ENCODE peak calls at places on chromosomes 4 and X, in four cellular contexts. One of them, this sample, is unnamed. For H3K4me1, the result is how much of the 10 kb centered on the place peaks cover.

GRCh38 chr4:140080883-140081282 is 73.1 kb downstream of the MAML3 start:
- DNase-seq in H1: no peak
- DNase-seq in fibroblast of lung: no peak
- DNase-seq in heart left ventricle: no peak
- DNase-seq in this sample: no peak

GRCh38 chr4:86453044-86453501 is 93.2 kb upstream of the MAPK10 start:
- DNase-seq in H1: no peak
- DNase-seq in fibroblast of lung: peak
- DNase-seq in heart left ventricle: peak
- DNase-seq in this sample: peak

GRCh38 chr4:140330311-140330900 is 43.0 kb upstream of the SCOC start:
- DNase-seq in H1: no peak
- DNase-seq in fibroblast of lung: peak
- DNase-seq in heart left ventricle: no peak
- DNase-seq in this sample: no peak

GRCh38 chrX:22021721-22022120 is 10.4 kb upstream of the PHEX start:
- DNase-seq in H1: no peak
- DNase-seq in fibroblast of lung: no peak
- DNase-seq in heart left ventricle: no peak
- DNase-seq in this sample: no peak

GRCh38 chr4:80073362-80074008 is 456 bp upstream of the ANTXR2 start:
- DNase-seq in H1: no peak
- DNase-seq in fibroblast of lung: no peak
- DNase-seq in heart left ventricle: no peak
- DNase-seq in this sample: no peak

GRCh38 chr4:24236532-24236931 is 346.7 kb upstream of the PPARGC1A start:
- DNase-seq in H1: no peak
- DNase-seq in fibroblast of lung: no peak
- DNase-seq in heart left ventricle: no peak
- DNase-seq in this sample: no peak

GRCh38 chr4:21765810-21766407 is 182.7 kb downstream of the KCNIP4 start:
- DNase-seq in H1: peak
- DNase-seq in fibroblast of lung: peak
- DNase-seq in heart left ventricle: no peak
- DNase-seq in this sample: no peak

GRCh38 chr4:112516076-112516385 is at the start of gene NEUROG2:
- DNase-seq in H1: no peak
- DNase-seq in fibroblast of lung: no peak
- DNase-seq in heart left ventricle: no peak
- DNase-seq in this sample: no peak

GRCh38 chrX:68403522-68403921 is 29.8 kb downstream of the OPHN1 start:
- DNase-seq in H1: no peak
- DNase-seq in fibroblast of lung: no peak
- DNase-seq in heart left ventricle: no peak
- DNase-seq in this sample: no peak

GRCh38 chr4:16032871-16033505 is 50.8 kb downstream of the PROM1 start:
- DNase-seq in H1: no peak
- DNase-seq in fibroblast of lung: no peak
- DNase-seq in heart left ventricle: no peak
- DNase-seq in this sample: no peak

GRCh38 chrX:153724252-153725038 is at the start of the genes ABCD1 and BCAP31:
- DNase-seq in H1: peak
- DNase-seq in fibroblast of lung: peak
- DNase-seq in heart left ventricle: peak
- DNase-seq in this sample: peak
- H3K4me1 ChIP-seq in H1: under half
- H3K4me1 ChIP-seq in fibroblast of lung: under half
- H3K4me1 ChIP-seq in heart left ventricle: under half
- H3K4me1 ChIP-seq in this sample: under half

DNA sequence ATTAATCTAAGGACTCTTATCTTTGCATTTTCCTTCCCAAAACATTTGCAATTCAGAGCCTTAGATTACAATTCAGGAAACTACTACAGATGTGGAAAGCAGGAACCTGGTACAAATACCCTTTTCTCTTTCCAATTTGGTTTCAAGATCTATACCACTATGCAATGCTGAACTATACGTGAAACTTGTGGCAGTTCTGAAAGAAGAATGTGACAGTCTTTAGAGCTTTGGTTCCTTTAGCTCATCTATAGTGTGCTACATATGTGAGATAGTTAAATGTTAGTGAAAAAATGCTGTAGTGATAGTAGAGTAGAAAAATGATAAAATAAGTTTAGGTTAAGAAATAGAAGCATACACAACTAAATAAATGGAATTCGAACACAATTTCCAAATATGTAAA is 50.0 kb downstream of the CXXC4 start:
- DNase-seq in H1: no peak
- DNase-seq in fibroblast of lung: no peak
- DNase-seq in heart left ventricle: no peak
- DNase-seq in this sample: no peak
- H3K4me1 ChIP-seq in H1: under half
- H3K4me1 ChIP-seq in fibroblast of lung: under half
- H3K4me1 ChIP-seq in heart left ventricle: under half
- H3K4me1 ChIP-seq in this sample: under half

DNA sequence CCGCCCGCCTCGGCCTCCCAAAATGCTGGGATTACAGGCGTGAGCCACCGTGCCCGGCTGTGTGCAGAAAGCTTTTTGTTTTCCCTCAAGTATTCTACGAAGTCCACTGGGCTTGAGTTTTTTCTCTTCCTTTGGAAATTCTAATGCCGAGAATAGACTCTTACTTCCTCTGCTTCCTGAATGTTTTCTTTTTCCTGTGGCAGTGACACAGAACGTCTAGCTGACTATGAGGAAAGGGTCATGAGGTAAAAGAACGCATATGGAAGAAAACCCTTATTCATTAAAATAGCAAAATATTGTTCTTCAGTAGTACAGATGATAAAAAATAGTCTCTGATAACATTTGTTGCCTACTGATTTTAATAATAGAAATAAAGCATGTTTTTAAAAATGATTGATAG is 4.9 kb upstream of the SLC25A4 start:
- DNase-seq in H1: no peak
- DNase-seq in fibroblast of lung: no peak
- DNase-seq in heart left ventricle: no peak
- DNase-seq in this sample: no peak
- H3K4me1 ChIP-seq in H1: under half
- H3K4me1 ChIP-seq in fibroblast of lung: under half
- H3K4me1 ChIP-seq in heart left ventricle: half or more
- H3K4me1 ChIP-seq in this sample: under half

DNA sequence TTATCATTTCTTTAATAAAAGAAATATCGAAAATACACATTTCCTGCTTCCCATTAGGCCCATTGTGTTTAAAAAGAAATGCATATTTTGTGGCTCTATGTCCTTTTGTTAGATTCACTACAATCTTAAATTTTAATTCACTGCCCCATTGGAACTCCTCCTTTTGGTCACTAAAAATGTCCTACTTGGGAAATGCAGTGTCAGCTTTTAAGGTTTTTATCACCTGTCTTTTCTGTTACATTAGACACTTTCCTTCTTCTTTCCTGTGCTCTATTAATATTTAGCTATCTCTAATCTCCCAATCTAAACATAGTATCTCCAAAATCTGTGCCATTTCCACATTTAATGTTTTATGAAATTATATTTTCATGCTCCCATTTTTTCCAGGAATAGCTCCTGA is 164.9 kb upstream of the SPOCK3 start:
- DNase-seq in H1: no peak
- DNase-seq in fibroblast of lung: no peak
- DNase-seq in heart left ventricle: no peak
- DNase-seq in this sample: no peak
- H3K4me1 ChIP-seq in H1: under half
- H3K4me1 ChIP-seq in fibroblast of lung: under half
- H3K4me1 ChIP-seq in heart left ventricle: under half
- H3K4me1 ChIP-seq in this sample: under half

DNA sequence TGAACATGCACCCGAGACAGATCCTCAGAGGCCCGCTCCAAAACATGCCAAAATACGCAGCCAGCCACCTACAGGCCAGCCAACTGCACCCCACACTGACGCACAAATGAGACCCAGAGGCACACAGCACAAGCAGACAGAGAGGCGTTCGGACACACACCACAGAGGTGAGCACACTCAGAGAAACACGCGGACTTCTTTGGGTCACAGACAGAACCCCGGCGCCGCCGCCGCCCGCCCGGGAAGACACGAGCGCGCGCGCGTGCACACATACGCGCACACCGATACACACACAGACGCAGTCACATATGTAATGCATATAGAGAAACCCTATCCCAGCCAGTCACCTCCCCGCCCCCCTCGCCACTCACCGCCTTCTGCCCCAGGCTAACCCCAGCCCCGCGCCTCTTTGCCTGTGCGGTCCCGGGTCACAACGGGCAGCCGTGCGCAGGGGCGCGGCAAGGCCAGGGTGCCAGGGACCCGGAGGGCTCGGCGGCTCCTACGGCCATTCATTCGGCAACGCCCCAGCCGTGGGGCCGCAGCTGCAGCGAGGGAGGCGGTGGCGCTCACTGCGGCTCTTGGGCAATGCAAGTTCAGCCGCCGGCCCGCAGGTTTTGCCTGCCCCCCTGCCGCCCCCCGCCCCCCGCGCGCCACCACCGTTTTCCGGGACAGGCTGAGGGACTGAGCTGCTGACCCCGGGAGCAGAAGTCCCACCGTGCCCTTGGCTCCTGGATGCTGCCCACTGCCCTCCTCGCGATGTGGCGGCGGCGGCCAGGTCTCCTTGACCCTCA is 532 bp downstream of the SEPTIN6 start:
- DNase-seq in H1: no peak
- DNase-seq in fibroblast of lung: peak
- DNase-seq in heart left ventricle: peak
- DNase-seq in this sample: peak
- H3K4me1 ChIP-seq in H1: under half
- H3K4me1 ChIP-seq in fibroblast of lung: under half
- H3K4me1 ChIP-seq in heart left ventricle: under half
- H3K4me1 ChIP-seq in this sample: under half

DNA sequence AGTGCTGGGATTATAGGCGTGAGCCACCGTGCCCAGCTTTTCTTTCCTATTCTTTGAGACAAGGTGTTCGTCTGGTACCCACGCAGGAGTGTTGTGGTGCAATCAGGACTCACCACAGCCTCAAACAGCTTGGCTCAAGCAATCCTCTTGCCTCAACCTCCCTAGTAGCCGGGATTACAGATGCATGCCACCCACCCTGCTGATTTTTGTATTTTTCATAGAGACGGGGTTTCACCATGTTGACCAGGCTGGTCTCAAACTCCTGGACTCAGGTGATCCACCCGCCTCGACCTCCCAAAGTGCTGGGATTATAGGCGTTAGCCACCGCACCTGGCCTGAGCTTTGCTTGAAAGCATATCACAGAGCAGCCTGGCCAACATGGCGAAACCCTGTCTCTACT is 1.5 kb upstream of the CRLF2 start:
- DNase-seq in H1: no peak
- DNase-seq in fibroblast of lung: no peak
- DNase-seq in heart left ventricle: no peak
- DNase-seq in this sample: no peak
- H3K4me1 ChIP-seq in H1: under half
- H3K4me1 ChIP-seq in fibroblast of lung: under half
- H3K4me1 ChIP-seq in heart left ventricle: under half
- H3K4me1 ChIP-seq in this sample: under half

GRCh38 chr4:3642056-3642630 is 109.9 kb upstream of the LRPAP1 start:
- DNase-seq in H1: no peak
- DNase-seq in fibroblast of lung: no peak
- DNase-seq in heart left ventricle: no peak
- DNase-seq in this sample: no peak

GRCh38 chr4:3641501-3641900 is 109.3 kb upstream of the LRPAP1 start:
- DNase-seq in H1: no peak
- DNase-seq in fibroblast of lung: no peak
- DNase-seq in heart left ventricle: no peak
- DNase-seq in this sample: no peak

GRCh38 chr4:3638080-3638715 is 106.0 kb upstream of the LRPAP1 start:
- DNase-seq in H1: no peak
- DNase-seq in fibroblast of lung: no peak
- DNase-seq in heart left ventricle: no peak
- DNase-seq in this sample: no peak

GRCh38 chr4:3639613-3640586 is 107.7 kb upstream of the LRPAP1 start:
- DNase-seq in H1: no peak
- DNase-seq in fibroblast of lung: no peak
- DNase-seq in heart left ventricle: no peak
- DNase-seq in this sample: peak

DNA sequence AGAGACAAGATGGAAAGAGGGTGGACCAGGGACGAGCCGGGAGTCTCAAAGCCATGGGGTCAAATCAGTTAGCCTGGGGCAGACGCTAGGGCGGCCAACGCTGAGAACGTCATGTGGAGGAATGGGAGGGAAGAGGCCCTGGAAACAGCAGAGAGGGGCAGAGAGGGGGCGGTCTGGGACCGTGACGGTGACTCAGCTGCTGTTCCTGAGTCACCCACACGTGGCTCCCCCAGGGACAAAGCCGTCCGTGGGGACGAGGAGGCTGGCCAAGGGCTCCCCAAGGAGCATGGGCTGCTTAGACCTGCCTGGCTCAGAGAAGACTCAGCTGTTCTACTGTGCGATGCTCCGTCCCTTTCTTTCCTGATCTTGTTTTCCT is 108.4 kb upstream of the LRPAP1 start:
- DNase-seq in H1: no peak
- DNase-seq in fibroblast of lung: no peak
- DNase-seq in heart left ventricle: no peak
- DNase-seq in this sample: no peak
- H3K4me1 ChIP-seq in H1: under half
- H3K4me1 ChIP-seq in fibroblast of lung: under half
- H3K4me1 ChIP-seq in heart left ventricle: under half
- H3K4me1 ChIP-seq in this sample: under half

This sample was measured in psoas muscle.